ENCODE peak calls at places on chromosome 11, in five cellular contexts. M, D, H, I and W are unnamed samples.

GRCh38 chr11:97574976-97575665 is 1185.3 kb downstream of the JRKL start:
- DNase-seq in M (no peak), H (no peak), I (no peak), D (peak), W (no peak)

GRCh38 chr11:87290304-87290922 is 252.7 kb downstream of the TMEM135 start:
- DNase-seq in I (peak), D (peak), H (no peak), M (peak), W (peak)

GRCh38 chr11:27806122-27806521 is 105.9 kb upstream of the BDNF start:
- DNase-seq in D (no peak), I (peak), H (no peak), M (no peak), W (no peak)

GRCh38 chr11:13384837-13385417 is 78.1 kb downstream of the BTBD10 start:
- DNase-seq in H (no peak), D (peak), M (peak), I (peak), W (peak)

GRCh38 chr11:1863352-1864215 is 10.7 kb downstream of the LSP1 start:
- DNase-seq in M (peak), D (peak), H (peak), I (peak), W (no peak)

GRCh38 chr11:78038697-78039313 is 15.7 kb upstream of the KCTD14 start:
- DNase-seq in M (no peak), H (peak), D (peak), I (no peak), W (no peak)

GRCh38 chr11:34860034-34860433 is 56.1 kb downstream of the APIP start:
- DNase-seq in M (peak), D (no peak), H (no peak), I (no peak), W (no peak)

GRCh38 chr11:32172771-32173170 is 81.9 kb downstream of the RCN1 start:
- DNase-seq in I (peak), D (peak), M (no peak), H (no peak), W (no peak)

GRCh38 chr11:98568011-98568410 is 452.7 kb upstream of the CNTN5 start:
- DNase-seq in I (no peak), D (peak), M (peak), H (no peak), W (no peak)

GRCh38 chr11:132242662-132243061 is 872.2 kb downstream of the NTM start:
- DNase-seq in D (no peak), H (no peak), M (no peak), I (no peak), W (no peak)

GRCh38 chr11:67435727-67436458 is 1.6 kb downstream of the PTPRCAP start:
- DNase-seq in H (no peak), I (no peak), D (no peak), M (no peak), W (no peak)

GRCh38 chr11:34426766-34427170 is 12.0 kb upstream of the CAT start:
- DNase-seq in M (peak), I (no peak), H (no peak), D (peak), W (no peak)

GRCh38 chr11:3989251-3989650 is 105.3 kb upstream of the RRM1 start:
- DNase-seq in I (peak), M (no peak), D (no peak), H (no peak), W (no peak)

GRCh38 chr11:112606656-112607055 is 346.0 kb upstream of the PLET1 start:
- DNase-seq in M (no peak), I (no peak), D (no peak), H (no peak), W (no peak)

GRCh38 chr11:64875369-64876225 is 2.8 kb downstream of the EHD1 start:
- DNase-seq in D (no peak), I (no peak), H (no peak), M (no peak), W (no peak)

GRCh38 chr11:63951779-63952536 is 13.2 kb downstream of the NAA40 start:
- DNase-seq in M (no peak), H (no peak), I (no peak), D (no peak), W (peak)

GRCh38 chr11:77019976-77020591 is 14.1 kb upstream of the B3GNT6 start:
- DNase-seq in D (peak), H (no peak), I (no peak), M (peak), W (no peak)

GRCh38 chr11:86177319-86177718 is 67.2 kb upstream of the EED start:
- DNase-seq in I (no peak), H (no peak), D (no peak), M (no peak), W (no peak)

GRCh38 chr11:94934362-94934761 is 39.0 kb downstream of the CWC15 start:
- DNase-seq in H (no peak), M (peak), D (peak), I (peak), W (peak)

GRCh38 chr11:126878892-126879291 is 121.7 kb downstream of the KIRREL3 start:
- DNase-seq in H (no peak), D (no peak), I (no peak), M (peak), W (no peak)

GRCh38 chr11:27646051-27646818 is 54.0 kb downstream of the BDNF start:
- DNase-seq in D (no peak), I (no peak), M (no peak), H (no peak), W (no peak)

GRCh38 chr11:74726547-74727182 is 4.6 kb downstream of the CHRDL2 start:
- DNase-seq in D (peak), H (peak), I (peak), M (peak), W (peak)

GRCh38 chr11:110538154-110538553 is 108.4 kb downstream of the FDX1 start:
- DNase-seq in D (no peak), H (no peak), M (no peak), I (no peak), W (no peak)

GRCh38 chr11:125141686-125142535 is 22.6 kb upstream of the PKNOX2 start:
- DNase-seq in M (peak), I (peak), H (peak), D (no peak), W (peak)

GRCh38 chr11:92829671-92830070 is 139.8 kb upstream of the MTNR1B start:
- DNase-seq in D (no peak), H (no peak), M (no peak), I (no peak), W (no peak)

DNA sequence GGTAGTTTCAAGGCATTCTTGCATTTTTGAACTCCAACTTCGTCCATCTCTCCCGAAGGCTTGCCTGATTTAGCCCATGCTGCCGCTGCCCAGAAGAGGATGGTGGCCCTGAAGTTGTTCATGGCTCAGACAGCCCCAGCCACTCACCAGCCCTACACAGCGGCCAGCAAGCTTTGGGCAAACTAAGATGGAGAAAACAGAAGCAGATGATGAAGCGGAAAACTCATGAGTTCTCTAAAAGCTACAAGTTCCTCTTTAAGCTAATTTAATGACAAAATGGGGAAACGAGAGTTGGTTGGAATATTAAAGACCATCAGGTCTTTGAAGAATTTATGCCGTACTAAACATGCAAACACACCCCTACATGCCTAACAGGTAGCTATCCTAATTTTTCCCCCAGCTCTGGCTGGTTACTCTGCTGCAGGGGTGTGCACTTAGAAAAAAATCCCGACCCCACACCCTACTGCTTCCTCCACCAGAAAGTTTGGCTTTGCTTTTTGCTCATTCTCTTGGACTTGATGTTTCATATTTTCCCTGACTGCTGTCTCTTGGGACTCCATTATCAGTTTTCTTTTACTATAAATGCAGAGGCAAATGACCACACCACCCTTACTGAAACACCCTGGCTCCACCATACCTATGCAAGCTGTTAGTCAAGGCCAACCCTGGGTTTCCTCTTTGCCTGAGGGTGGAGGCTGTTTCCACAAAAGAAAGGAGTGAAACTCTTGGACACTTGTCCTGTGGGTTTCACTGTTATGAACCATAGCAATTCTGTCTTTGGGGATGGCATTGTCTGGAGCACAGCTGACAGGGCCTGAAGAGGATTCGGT is at the start of gene MPEG1:
- DNase-seq in M (no peak), I (no peak), D (no peak), H (no peak), W (no peak)
- H3K4me3 ChIP-seq in M (no peak), I (no peak), D (no peak), H (no peak), W (no peak)

DNA sequence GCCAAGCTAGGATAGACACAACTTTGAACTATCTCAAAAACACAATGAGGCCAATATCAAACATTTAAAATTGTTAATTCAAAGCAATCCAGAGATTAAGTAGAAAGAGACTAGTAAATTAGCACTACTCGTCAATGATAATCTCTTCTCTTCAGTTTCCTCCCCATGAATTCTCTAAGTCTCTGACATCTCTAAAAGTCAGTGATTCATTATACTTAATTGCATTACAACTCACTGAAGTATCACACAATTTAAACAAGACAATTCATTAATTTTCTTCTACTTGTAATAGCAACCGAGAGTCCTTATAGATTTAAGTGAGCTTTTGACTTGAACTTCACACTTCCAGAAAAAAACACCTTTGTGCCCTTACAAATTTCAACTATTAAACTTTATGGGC is 4.3 kb downstream of the DDX6 start:
- DNase-seq in D (no peak), H (no peak), I (no peak), M (no peak), W (no peak)
- H3K4me3 ChIP-seq in D (no peak), H (no peak), I (no peak), M (no peak), W (no peak)

GRCh38 chr11:18706330-18707243 is 8.0 kb downstream of the TMEM86A start:
- DNase-seq in M (peak), D (no peak), H (peak), I (peak), W (peak)
- H3K4me3 ChIP-seq in M (peak), D (no peak), H (no peak), I (no peak), W (peak)

GRCh38 chr11:69642913-69643632 is 2.1 kb downstream of the CCND1 start:
- DNase-seq in H (peak), D (peak), I (peak), M (peak), W (peak)
- H3K4me3 ChIP-seq in H (peak), D (peak), I (peak), M (peak), W (peak)

GRCh38 chr11:113664981-113665710 is 41.0 kb downstream of the TMPRSS5 start:
- DNase-seq in M (no peak), H (no peak), D (peak), I (no peak), W (no peak)
- H3K4me3 ChIP-seq in M (no peak), H (no peak), D (peak), I (no peak), W (no peak)

DNA sequence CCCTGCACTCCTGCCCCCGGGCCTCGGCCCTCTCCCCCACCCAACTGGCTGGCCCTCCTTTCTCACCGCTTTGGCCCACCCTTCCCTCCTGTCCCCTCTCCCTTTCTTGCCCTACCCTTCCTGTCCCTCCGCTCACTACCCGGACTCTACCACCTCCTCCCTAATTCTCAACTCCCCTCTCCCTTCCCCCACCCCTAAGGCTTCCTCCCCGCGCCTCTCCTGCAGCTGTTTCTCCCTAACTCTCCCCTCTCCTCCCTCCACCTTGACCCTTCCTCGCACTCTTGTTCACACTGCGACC is 416 bp downstream of the SLC15A3 start:
- DNase-seq in D (no peak), H (no peak), I (no peak), M (peak), W (no peak)
- H3K4me3 ChIP-seq in D (peak), H (no peak), I (peak), M (peak), W (no peak)

DNA sequence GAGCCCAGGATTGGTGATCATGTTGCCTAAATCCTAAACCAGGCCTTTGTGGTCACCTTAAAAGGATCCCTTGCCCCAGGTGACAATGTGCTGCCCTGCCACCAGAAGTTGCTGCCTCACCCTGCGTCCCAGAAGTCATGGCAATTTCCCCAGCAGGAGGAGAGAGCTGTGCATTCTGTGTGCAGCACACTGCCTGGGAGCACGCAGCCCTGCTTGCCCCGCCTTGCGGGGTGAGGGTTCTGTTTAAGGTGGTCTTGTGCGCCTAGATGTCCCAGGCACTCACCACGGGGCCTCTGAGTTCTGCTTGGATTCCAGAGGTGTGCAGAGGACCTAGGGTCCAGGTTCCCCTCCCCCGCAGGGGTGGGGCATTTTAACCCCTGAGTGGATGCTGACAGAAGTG is 95.0 kb downstream of the GRAMD1B start:
- DNase-seq in M (no peak), H (no peak), I (peak), D (no peak), W (no peak)
- H3K4me3 ChIP-seq in M (peak), H (no peak), I (no peak), D (peak), W (no peak)